ENCODE peak calls at places on chromosome 7, in ten cellular contexts. G is HCT116, B is IMR-90, D is colonic mucosa, M is fibroblast of lung, Q is AG04450, K is bronchial epithelial cell, O is lung, W is neural progenitor cell, I is astrocyte of the cerebellum. T is an unnamed sample.

GRCh38 chr7:156640949-156641485 is 443 bp downstream of the RNF32 start:
- DNase-seq in G (peak), B (peak), D (peak), M (no peak), Q (no peak), K (peak), O (peak), W (no peak), I (no peak), T (peak)

GRCh38 chr7:29386196-29386765 is 177.4 kb upstream of the PRR15 start:
- DNase-seq in G (no peak), B (no peak), D (no peak), M (no peak), Q (no peak), K (no peak), O (no peak), W (no peak), I (no peak), T (no peak)

GRCh38 chr7:4760952-4761351 is 14.5 kb upstream of the AP5Z1 start:
- DNase-seq in G (no peak), B (no peak), D (no peak), M (no peak), Q (no peak), K (no peak), O (no peak), W (no peak), I (no peak), T (no peak)

GRCh38 chr7:22597845-22598244 is 97.9 kb upstream of the STEAP1B start:
- DNase-seq in G (no peak), B (peak), D (no peak), M (peak), Q (no peak), K (peak), O (no peak), W (no peak), I (no peak), T (no peak)

GRCh38 chr7:87580636-87581035 is 20.0 kb downstream of the ABCB1 start:
- DNase-seq in G (no peak), B (no peak), D (no peak), M (no peak), Q (no peak), K (peak), O (no peak), W (peak), I (no peak), T (no peak)

GRCh38 chr7:139995034-139995915 is 67.5 kb downstream of the PARP12 start:
- DNase-seq in G (no peak), B (peak), D (no peak), M (peak), Q (peak), K (peak), O (no peak), W (no peak), I (no peak), T (no peak)

GRCh38 chr7:94453898-94454297 is 55.7 kb upstream of the CASD1 start:
- DNase-seq in G (no peak), B (no peak), D (no peak), M (no peak), Q (no peak), K (no peak), O (no peak), W (no peak), I (no peak), T (no peak)

GRCh38 chr7:120030871-120031270 is 242.1 kb upstream of the KCND2 start:
- DNase-seq in G (no peak), B (no peak), D (no peak), M (peak), Q (no peak), K (no peak), O (no peak), W (no peak), I (no peak), T (no peak)

GRCh38 chr7:99618726-99619125 is 2.0 kb downstream of the ZSCAN25 start:
- DNase-seq in G (no peak), B (peak), D (no peak), M (no peak), Q (no peak), K (peak), O (no peak), W (no peak), I (no peak), T (no peak)

GRCh38 chr7:71521506-71521905 is 389.6 kb downstream of the GALNT17 start:
- DNase-seq in G (no peak), B (no peak), D (peak), M (peak), Q (no peak), K (no peak), O (no peak), W (no peak), I (peak), T (no peak)

GRCh38 chr7:21169667-21170605 is 257.9 kb upstream of the SP4 start:
- DNase-seq in G (no peak), B (no peak), D (no peak), M (no peak), Q (no peak), K (peak), O (no peak), W (peak), I (no peak), T (no peak)

GRCh38 chr7:27269455-27269854 is 26.9 kb downstream of the EVX1 start:
- DNase-seq in G (no peak), B (no peak), D (no peak), M (no peak), Q (no peak), K (no peak), O (no peak), W (no peak), I (no peak), T (no peak)

GRCh38 chr7:4835398-4836205 is 26.2 kb downstream of the PAPOLB start:
- DNase-seq in G (no peak), B (no peak), D (no peak), M (no peak), Q (no peak), K (no peak), O (no peak), W (no peak), I (no peak), T (no peak)

GRCh38 chr7:25583655-25584054 is 355.4 kb upstream of the NPVF start:
- DNase-seq in G (no peak), B (no peak), D (no peak), M (no peak), Q (no peak), K (no peak), O (no peak), W (no peak), I (no peak), T (no peak)

GRCh38 chr7:22782616-22783232 is 39.9 kb downstream of the TOMM7 start:
- DNase-seq in G (peak), B (peak), D (peak), M (peak), Q (no peak), K (peak), O (peak), W (peak), I (no peak), T (peak)

GRCh38 chr7:100100420-100101015 is 679 bp downstream of the MCM7 start:
- DNase-seq in G (peak), B (peak), D (peak), M (peak), Q (peak), K (peak), O (peak), W (peak), I (peak), T (peak)

GRCh38 chr7:47937711-47938573 is 10.3 kb downstream of the PKD1L1 start:
- DNase-seq in G (no peak), B (no peak), D (no peak), M (no peak), Q (no peak), K (no peak), O (no peak), W (no peak), I (no peak), T (no peak)

GRCh38 chr7:85890244-85890811 is 703.5 kb upstream of the SEMA3D start:
- DNase-seq in G (peak), B (peak), D (no peak), M (peak), Q (no peak), K (peak), O (no peak), W (peak), I (peak), T (no peak)

GRCh38 chr7:134767567-134768168 is 11.8 kb upstream of the CALD1 start:
- DNase-seq in G (no peak), B (no peak), D (no peak), M (no peak), Q (no peak), K (no peak), O (no peak), W (no peak), I (no peak), T (no peak)

GRCh38 chr7:69341288-69341687 is 257.0 kb upstream of the AUTS2 start:
- DNase-seq in G (no peak), B (no peak), D (no peak), M (no peak), Q (no peak), K (no peak), O (no peak), W (no peak), I (no peak), T (no peak)

GRCh38 chr7:171364-171904 is 20.9 kb upstream of the FAM20C start:
- DNase-seq in G (no peak), B (no peak), D (peak), M (no peak), Q (no peak), K (no peak), O (no peak), W (no peak), I (no peak), T (no peak)
- TF ChIP-seq CTCF in G (no peak), B (no peak), D (no peak), M (no peak), Q (no peak), K (no peak), O (no peak), W (no peak), I (no peak), T (no peak)

GRCh38 chr7:101856488-101857357 is 39.3 kb downstream of the CUX1 start:
- DNase-seq in G (peak), B (peak), D (peak), M (peak), Q (peak), K (peak), O (peak), W (no peak), I (no peak), T (peak)
- H3K4me3 ChIP-seq in G (peak), B (peak), D (peak), M (peak), Q (peak), K (peak), O (no peak), W (no peak), I (no peak), T (peak)

GRCh38 chr7:17946591-17946990 is 6.3 kb upstream of the SNX13 start:
- DNase-seq in G (no peak), B (no peak), D (no peak), M (no peak), Q (no peak), K (no peak), O (no peak), W (no peak), I (no peak), T (no peak)

GRCh38 chr7:17943006-17943405 is 2.7 kb upstream of the SNX13 start:
- DNase-seq in G (no peak), B (no peak), D (no peak), M (no peak), Q (no peak), K (no peak), O (no peak), W (no peak), I (no peak), T (no peak)

GRCh38 chr7:17942231-17942630 is 1.9 kb upstream of the SNX13 start:
- DNase-seq in G (no peak), B (no peak), D (no peak), M (no peak), Q (no peak), K (no peak), O (no peak), W (no peak), I (no peak), T (no peak)

GRCh38 chr7:17947606-17948005 is 7.3 kb upstream of the SNX13 start:
- DNase-seq in G (no peak), B (no peak), D (no peak), M (no peak), Q (no peak), K (no peak), O (no peak), W (no peak), I (no peak), T (no peak)

GRCh38 chr7:17944720-17945119 is 4.4 kb upstream of the SNX13 start:
- DNase-seq in G (no peak), B (no peak), D (no peak), M (no peak), Q (no peak), K (no peak), O (no peak), W (no peak), I (no peak), T (no peak)
- TF ChIP-seq CTCF in G (peak), B (no peak), D (no peak), M (peak), Q (peak), K (peak), O (no peak), W (peak), I (no peak), T (no peak)

DNA sequence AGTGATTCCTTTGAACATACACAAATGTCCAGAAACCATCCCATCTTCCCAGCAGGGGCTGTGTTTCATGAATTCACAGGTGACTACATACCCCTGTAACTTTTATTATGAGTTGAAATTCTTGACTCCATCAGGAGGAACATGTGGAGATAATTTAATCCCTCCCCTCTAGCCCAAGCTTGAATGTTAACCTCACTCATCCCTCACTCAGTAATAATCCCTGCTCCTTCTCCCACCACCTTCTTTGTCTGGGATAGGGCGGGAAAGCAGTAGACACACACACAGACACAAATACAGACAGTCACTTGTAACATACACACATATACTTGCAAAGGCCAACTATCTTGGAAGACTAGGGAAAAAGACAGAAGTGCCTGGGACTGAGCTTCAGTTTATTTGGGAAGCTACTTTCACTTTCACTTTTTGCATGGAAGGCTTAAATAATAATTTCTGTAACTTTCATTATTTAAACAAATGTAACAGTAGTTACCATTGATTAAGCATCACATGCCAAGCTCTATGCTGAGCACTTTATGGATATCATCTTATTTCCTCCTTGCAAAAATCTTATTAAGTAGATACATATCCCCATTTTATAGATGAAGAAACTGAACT is 7.3 kb downstream of the AASS start:
- DNase-seq in G (no peak), B (peak), D (no peak), M (peak), Q (no peak), K (peak), O (no peak), W (no peak), I (no peak), T (no peak)
- H3K4me3 ChIP-seq in G (peak), B (peak), D (no peak), M (peak), Q (peak), K (peak), O (peak), W (no peak), I (peak), T (no peak)

DNA sequence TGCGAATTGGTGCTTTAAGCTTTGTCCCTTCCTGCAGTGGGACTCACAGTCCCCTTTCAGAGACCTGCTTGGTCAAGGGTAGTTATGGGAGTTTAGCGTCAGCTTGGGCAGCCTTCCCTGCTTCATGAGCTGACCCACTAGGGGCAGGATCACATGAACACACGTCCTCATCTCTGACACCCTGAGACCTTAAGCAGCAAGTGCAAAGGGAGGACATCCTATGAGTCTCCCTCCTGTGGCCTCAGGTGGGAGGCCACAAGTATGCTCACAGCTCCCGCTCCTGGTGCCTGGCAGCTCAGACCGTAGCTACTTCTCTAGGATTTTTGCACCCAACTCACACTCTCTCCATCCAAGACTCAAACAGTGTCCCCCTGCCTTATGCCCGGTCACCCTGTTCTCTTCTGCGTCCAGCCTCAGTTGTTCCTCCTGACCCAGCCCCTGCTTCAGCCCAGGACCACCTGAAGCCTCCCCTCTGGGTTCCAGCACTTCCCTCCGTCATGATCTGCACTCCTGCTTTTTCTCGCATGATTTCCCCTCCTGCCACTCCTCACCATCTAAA is 136.6 kb upstream of the FAM20C start:
- DNase-seq in G (no peak), B (no peak), D (no peak), M (no peak), Q (no peak), K (no peak), O (no peak), W (no peak), I (no peak), T (no peak)
- TF ChIP-seq CTCF in G (peak), B (no peak), D (no peak), M (no peak), Q (no peak), K (no peak), O (no peak), W (peak), I (no peak), T (no peak)

GRCh38 chr7:102326156-102326914 is 29.9 kb downstream of the SPDYE6 start:
- DNase-seq in G (no peak), B (no peak), D (peak), M (no peak), Q (no peak), K (no peak), O (no peak), W (no peak), I (no peak), T (no peak)

DNA sequence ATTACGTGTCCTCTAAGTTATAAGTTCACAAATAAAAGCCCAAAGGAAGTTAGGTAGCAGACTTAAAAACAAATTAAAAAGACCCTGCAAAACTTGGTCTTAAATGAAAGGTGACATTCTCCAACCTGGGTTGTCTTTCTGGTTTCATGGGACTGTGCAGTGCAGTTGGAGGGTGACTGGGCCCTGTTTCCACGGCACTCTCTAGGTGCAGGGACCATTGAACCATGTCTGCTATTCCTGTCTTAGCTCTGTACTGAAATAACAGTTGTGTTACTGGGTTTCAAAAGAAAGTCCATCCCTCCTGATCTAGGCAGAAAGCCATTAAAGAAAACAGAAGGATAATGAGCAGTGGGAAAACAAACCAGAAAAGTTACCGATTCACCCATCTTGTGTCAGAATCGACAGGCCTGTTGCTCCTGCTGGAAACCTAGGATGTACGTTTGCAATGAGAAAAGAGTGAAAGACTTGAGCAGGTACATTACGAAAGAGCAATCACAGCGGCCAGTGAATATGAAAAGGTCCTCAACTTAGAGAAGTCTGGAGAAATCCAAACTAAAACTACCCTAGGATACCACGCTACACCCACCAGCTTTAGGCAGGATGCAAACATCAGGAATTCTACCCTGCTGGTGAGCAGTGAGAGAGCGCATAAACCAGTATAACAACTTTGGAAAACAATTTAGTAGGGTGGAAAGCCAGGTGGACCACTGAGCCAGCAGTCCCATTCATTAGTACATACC is 24.5 kb downstream of the SPDYE6 start:
- DNase-seq in G (peak), B (no peak), D (no peak), M (no peak), Q (no peak), K (no peak), O (no peak), W (no peak), I (no peak), T (no peak)
- H3K4me3 ChIP-seq in G (no peak), B (no peak), D (no peak), M (no peak), Q (no peak), K (no peak), O (no peak), W (no peak), I (no peak), T (no peak)

GRCh38 chr7:138097064-138097741 is 20.9 kb downstream of the AKR1D1 start:
- DNase-seq in G (peak), B (no peak), D (peak), M (no peak), Q (no peak), K (peak), O (no peak), W (peak), I (no peak), T (no peak)
- TF ChIP-seq CTCF in G (peak), B (peak), D (no peak), M (no peak), Q (peak), K (peak), O (no peak), W (peak), I (peak), T (peak)

GRCh38 chr7:150737265-150738055 is at the start of gene GIMAP5:
- DNase-seq in G (no peak), B (no peak), D (no peak), M (no peak), Q (no peak), K (no peak), O (no peak), W (no peak), I (no peak), T (no peak)
- H3K4me3 ChIP-seq in G (no peak), B (no peak), D (peak), M (no peak), Q (no peak), K (no peak), O (peak), W (no peak), I (no peak), T (peak)